ENCODE peak calls at places on chromosomes 12 and 14, in seven cellular contexts. One of them, this sample, is unnamed. For H3K27me3, the result is how much of the 10 kb centered on the place peaks cover.

GRCh38 chr14:51465486-51465885 is 186.2 kb upstream of the FRMD6 start:
- DNase-seq in mesendoderm: no peak
- DNase-seq in IMR-90: no peak
- DNase-seq in H9: no peak
- DNase-seq in neuronal stem cell: no peak
- DNase-seq in H1: no peak
- DNase-seq in trophoblast cell: no peak
- DNase-seq in this sample: no peak

GRCh38 chr14:35402323-35403084 is 2.0 kb downstream of the NFKBIA start:
- DNase-seq in mesendoderm: no peak
- DNase-seq in IMR-90: peak
- DNase-seq in H9: no peak
- DNase-seq in neuronal stem cell: no peak
- DNase-seq in H1: no peak
- DNase-seq in trophoblast cell: peak
- DNase-seq in this sample: peak

GRCh38 chr12:19967486-19967885 is 400.9 kb upstream of the PDE3A start:
- DNase-seq in mesendoderm: peak
- DNase-seq in IMR-90: peak
- DNase-seq in H9: no peak
- DNase-seq in neuronal stem cell: no peak
- DNase-seq in H1: no peak
- DNase-seq in trophoblast cell: peak
- DNase-seq in this sample: peak

GRCh38 chr14:33917664-33918063 is 33.2 kb downstream of the EGLN3 start:
- DNase-seq in mesendoderm: no peak
- DNase-seq in IMR-90: no peak
- DNase-seq in H9: no peak
- DNase-seq in neuronal stem cell: no peak
- DNase-seq in H1: no peak
- DNase-seq in trophoblast cell: peak
- DNase-seq in this sample: no peak

GRCh38 chr12:77925536-77926108 is 94.9 kb downstream of the NAV3 start:
- DNase-seq in mesendoderm: peak
- DNase-seq in IMR-90: peak
- DNase-seq in H9: peak
- DNase-seq in neuronal stem cell: peak
- DNase-seq in H1: peak
- DNase-seq in trophoblast cell: peak
- DNase-seq in this sample: peak

GRCh38 chr14:101178184-101179072 is 274.9 kb upstream of the RTL1 start:
- DNase-seq in mesendoderm: no peak
- DNase-seq in IMR-90: no peak
- DNase-seq in H9: no peak
- DNase-seq in neuronal stem cell: no peak
- DNase-seq in H1: no peak
- DNase-seq in trophoblast cell: no peak
- DNase-seq in this sample: no peak

GRCh38 chr12:91778938-91779400 is 366.7 kb downstream of the BTG1 start:
- DNase-seq in mesendoderm: peak
- DNase-seq in IMR-90: peak
- DNase-seq in H9: no peak
- DNase-seq in neuronal stem cell: no peak
- DNase-seq in H1: no peak
- DNase-seq in trophoblast cell: peak
- DNase-seq in this sample: peak

GRCh38 chr12:11746024-11746771 is 96.7 kb downstream of the ETV6 start:
- DNase-seq in mesendoderm: peak
- DNase-seq in IMR-90: peak
- DNase-seq in H9: no peak
- DNase-seq in neuronal stem cell: no peak
- DNase-seq in H1: no peak
- DNase-seq in trophoblast cell: peak
- DNase-seq in this sample: peak

GRCh38 chr12:1619599-1619998 is 9.4 kb upstream of the WNT5B start:
- DNase-seq in mesendoderm: no peak
- DNase-seq in IMR-90: no peak
- DNase-seq in H9: no peak
- DNase-seq in neuronal stem cell: no peak
- DNase-seq in H1: no peak
- DNase-seq in trophoblast cell: no peak
- DNase-seq in this sample: no peak

GRCh38 chr12:93427779-93428564 is 13.8 kb downstream of the UBE2N start:
- DNase-seq in mesendoderm: no peak
- DNase-seq in IMR-90: peak
- DNase-seq in H9: no peak
- DNase-seq in neuronal stem cell: no peak
- DNase-seq in H1: no peak
- DNase-seq in trophoblast cell: no peak
- DNase-seq in this sample: peak

GRCh38 chr14:41505491-41505890 is 101.2 kb upstream of the LRFN5 start:
- DNase-seq in mesendoderm: peak
- DNase-seq in IMR-90: no peak
- DNase-seq in H9: peak
- DNase-seq in neuronal stem cell: no peak
- DNase-seq in H1: no peak
- DNase-seq in trophoblast cell: peak
- DNase-seq in this sample: no peak

GRCh38 chr12:122523280-122523679 is 3.5 kb downstream of the RSRC2 start:
- DNase-seq in mesendoderm: peak
- DNase-seq in IMR-90: peak
- DNase-seq in H9: no peak
- DNase-seq in neuronal stem cell: no peak
- DNase-seq in H1: no peak
- DNase-seq in trophoblast cell: peak
- DNase-seq in this sample: peak

GRCh38 chr12:49543221-49543913 is 4.5 kb downstream of the KCNH3 start:
- DNase-seq in mesendoderm: no peak
- DNase-seq in IMR-90: no peak
- DNase-seq in H9: no peak
- DNase-seq in neuronal stem cell: no peak
- DNase-seq in H1: no peak
- DNase-seq in trophoblast cell: no peak
- DNase-seq in this sample: no peak
- H3K27me3 ChIP-seq in mesendoderm: under half
- H3K27me3 ChIP-seq in IMR-90: half or more
- H3K27me3 ChIP-seq in H9: under half
- H3K27me3 ChIP-seq in neuronal stem cell: under half
- H3K27me3 ChIP-seq in H1: half or more
- H3K27me3 ChIP-seq in trophoblast cell: half or more
- H3K27me3 ChIP-seq in this sample: half or more

GRCh38 chr12:132114667-132115066 is 29.5 kb downstream of the DDX51 start:
- DNase-seq in mesendoderm: no peak
- DNase-seq in IMR-90: no peak
- DNase-seq in H9: no peak
- DNase-seq in neuronal stem cell: no peak
- DNase-seq in H1: peak
- DNase-seq in trophoblast cell: no peak
- DNase-seq in this sample: no peak

GRCh38 chr12:132109741-132110140 is 34.4 kb downstream of the DDX51 start:
- DNase-seq in mesendoderm: no peak
- DNase-seq in IMR-90: peak
- DNase-seq in H9: no peak
- DNase-seq in neuronal stem cell: no peak
- DNase-seq in H1: no peak
- DNase-seq in trophoblast cell: no peak
- DNase-seq in this sample: no peak

GRCh38 chr12:132110677-132111076 is 33.4 kb downstream of the DDX51 start:
- DNase-seq in mesendoderm: no peak
- DNase-seq in IMR-90: no peak
- DNase-seq in H9: no peak
- DNase-seq in neuronal stem cell: no peak
- DNase-seq in H1: peak
- DNase-seq in trophoblast cell: no peak
- DNase-seq in this sample: no peak

GRCh38 chr12:132108211-132108832 is 35.8 kb downstream of the DDX51 start:
- DNase-seq in mesendoderm: peak
- DNase-seq in IMR-90: no peak
- DNase-seq in H9: peak
- DNase-seq in neuronal stem cell: peak
- DNase-seq in H1: peak
- DNase-seq in trophoblast cell: no peak
- DNase-seq in this sample: no peak

DNA sequence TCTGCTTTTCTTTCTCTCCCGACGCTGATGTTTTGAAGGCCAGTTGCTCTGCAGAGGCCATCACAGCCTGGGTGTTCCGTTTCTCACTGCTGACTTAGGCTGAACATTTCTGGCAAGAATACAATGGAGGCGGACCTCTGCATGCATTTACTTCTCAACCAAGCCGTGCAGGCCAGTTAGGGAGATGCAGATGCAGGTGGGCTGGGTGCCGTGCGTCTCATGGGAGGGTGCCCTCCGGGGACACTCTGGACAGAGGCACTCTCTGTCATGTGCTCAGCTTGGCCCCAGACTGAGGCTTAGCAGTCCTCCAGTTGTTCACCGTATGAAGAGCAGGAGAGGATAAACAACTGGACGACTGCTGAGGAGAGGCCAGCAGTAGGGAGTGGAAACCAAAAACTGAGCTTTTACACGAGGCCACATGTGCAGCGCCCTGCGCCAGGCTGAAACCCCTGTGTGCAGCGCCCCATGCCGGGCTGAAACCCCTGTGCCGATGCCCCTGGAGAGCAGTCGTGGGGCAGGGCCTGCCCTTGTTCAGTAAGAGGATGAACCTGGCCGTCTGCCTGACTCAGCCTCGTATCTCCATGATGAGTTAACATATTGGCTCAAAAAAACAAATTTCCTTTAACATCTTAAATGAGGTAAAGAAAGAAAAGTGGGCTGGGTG is 32.3 kb downstream of the DDX51 start:
- DNase-seq in mesendoderm: no peak
- DNase-seq in IMR-90: no peak
- DNase-seq in H9: no peak
- DNase-seq in neuronal stem cell: no peak
- DNase-seq in H1: peak
- DNase-seq in trophoblast cell: no peak
- DNase-seq in this sample: no peak
- H3K18ac ChIP-seq in mesendoderm: no peak
- H3K18ac ChIP-seq in IMR-90: no peak
- H3K18ac ChIP-seq in H9: no peak
- H3K18ac ChIP-seq in neuronal stem cell: no peak
- H3K18ac ChIP-seq in H1: no peak
- H3K18ac ChIP-seq in trophoblast cell: no peak
- H3K18ac ChIP-seq in this sample: no peak

GRCh38 chr14:74217672-74218448 is 21.4 kb upstream of the VSX2 start:
- DNase-seq in mesendoderm: peak
- DNase-seq in IMR-90: peak
- DNase-seq in H9: peak
- DNase-seq in neuronal stem cell: peak
- DNase-seq in H1: peak
- DNase-seq in trophoblast cell: peak
- DNase-seq in this sample: peak
- H3K27me3 ChIP-seq in mesendoderm: under half
- H3K27me3 ChIP-seq in IMR-90: half or more
- H3K27me3 ChIP-seq in H9: under half
- H3K27me3 ChIP-seq in neuronal stem cell: under half
- H3K27me3 ChIP-seq in H1: under half
- H3K27me3 ChIP-seq in trophoblast cell: under half
- H3K27me3 ChIP-seq in this sample: half or more

GRCh38 chr14:74548881-74549280 is 55.3 kb downstream of the ISCA2 start:
- DNase-seq in mesendoderm: no peak
- DNase-seq in IMR-90: peak
- DNase-seq in H9: no peak
- DNase-seq in neuronal stem cell: no peak
- DNase-seq in H1: no peak
- DNase-seq in trophoblast cell: no peak
- DNase-seq in this sample: no peak

GRCh38 chr14:74551431-74551830 is 57.9 kb downstream of the ISCA2 start:
- DNase-seq in mesendoderm: no peak
- DNase-seq in IMR-90: no peak
- DNase-seq in H9: no peak
- DNase-seq in neuronal stem cell: no peak
- DNase-seq in H1: no peak
- DNase-seq in trophoblast cell: no peak
- DNase-seq in this sample: no peak

GRCh38 chr14:74550071-74550470 is 56.5 kb downstream of the ISCA2 start:
- DNase-seq in mesendoderm: no peak
- DNase-seq in IMR-90: no peak
- DNase-seq in H9: no peak
- DNase-seq in neuronal stem cell: no peak
- DNase-seq in H1: no peak
- DNase-seq in trophoblast cell: no peak
- DNase-seq in this sample: no peak

GRCh38 chr14:74551001-74551400 is 57.4 kb downstream of the ISCA2 start:
- DNase-seq in mesendoderm: no peak
- DNase-seq in IMR-90: no peak
- DNase-seq in H9: no peak
- DNase-seq in neuronal stem cell: no peak
- DNase-seq in H1: no peak
- DNase-seq in trophoblast cell: no peak
- DNase-seq in this sample: no peak

DNA sequence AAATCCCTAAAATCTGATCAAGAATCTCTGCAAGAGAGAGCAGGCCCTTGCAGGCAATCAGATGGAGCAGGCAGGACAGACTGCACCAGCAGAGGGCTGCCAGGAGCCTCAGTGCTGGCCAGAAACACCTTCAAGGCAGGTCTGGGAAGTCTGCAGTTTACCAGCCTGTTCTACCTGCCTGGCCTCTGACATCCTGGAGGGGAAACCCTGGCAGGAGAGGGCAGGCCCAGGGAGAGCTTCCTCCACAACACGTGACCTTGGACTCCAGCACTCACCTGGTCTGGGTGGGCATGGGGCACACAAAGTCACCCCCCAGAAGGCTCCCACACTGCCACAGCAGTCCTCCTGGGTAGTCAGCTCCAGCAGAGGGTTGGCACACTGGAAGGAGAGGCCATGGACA is 56.0 kb downstream of the ISCA2 start:
- DNase-seq in mesendoderm: peak
- DNase-seq in IMR-90: no peak
- DNase-seq in H9: no peak
- DNase-seq in neuronal stem cell: no peak
- DNase-seq in H1: no peak
- DNase-seq in trophoblast cell: peak
- DNase-seq in this sample: no peak
- H3K18ac ChIP-seq in mesendoderm: no peak
- H3K18ac ChIP-seq in IMR-90: no peak
- H3K18ac ChIP-seq in H9: no peak
- H3K18ac ChIP-seq in neuronal stem cell: peak
- H3K18ac ChIP-seq in H1: no peak
- H3K18ac ChIP-seq in trophoblast cell: no peak
- H3K18ac ChIP-seq in this sample: no peak

This sample was measured in mesenchymal stem cell.